ENCODE peak calls at places on chromosomes 4 and X, in eight cellular contexts. One of them, this sample, is unnamed.

GRCh38 chr4:42282081-42282901 is 115.0 kb upstream of the SHISA3 start:
- DNase-seq in psoas muscle: peak
- DNase-seq in retina: peak
- DNase-seq in NCI-H1930: peak
- DNase-seq in stimulated activated naive CD4-positive, alpha-beta T cell treated with Interleukin-2 at 50 U/mL for 16 hours: no peak
- DNase-seq in CD8-positive, alpha-beta T cell: peak
- DNase-seq in G401: peak
- DNase-seq in head of caudate nucleus: peak
- DNase-seq in this sample: peak

GRCh38 chr4:53730431-53730830 is 139.1 kb upstream of the LNX1 start:
- DNase-seq in head of caudate nucleus: no peak
- DNase-seq in CD8-positive, alpha-beta T cell: no peak
- DNase-seq in G401: no peak
- DNase-seq in psoas muscle: no peak
- DNase-seq in retina: no peak
- DNase-seq in NCI-H1930: no peak
- DNase-seq in stimulated activated naive CD4-positive, alpha-beta T cell treated with Interleukin-2 at 50 U/mL for 16 hours: no peak
- DNase-seq in this sample: no peak

GRCh38 chrX:40173662-40174593 is 76.2 kb upstream of the BCOR start:
- DNase-seq in psoas muscle: peak
- DNase-seq in head of caudate nucleus: peak
- DNase-seq in NCI-H1930: no peak
- DNase-seq in stimulated activated naive CD4-positive, alpha-beta T cell treated with Interleukin-2 at 50 U/mL for 16 hours: peak
- DNase-seq in G401: no peak
- DNase-seq in CD8-positive, alpha-beta T cell: peak
- DNase-seq in retina: peak
- DNase-seq in this sample: no peak

GRCh38 chrX:154368630-154369452 is 5.6 kb downstream of the FLNA start:
- DNase-seq in retina: no peak
- DNase-seq in head of caudate nucleus: no peak
- DNase-seq in stimulated activated naive CD4-positive, alpha-beta T cell treated with Interleukin-2 at 50 U/mL for 16 hours: peak
- DNase-seq in psoas muscle: peak
- DNase-seq in NCI-H1930: no peak
- DNase-seq in G401: no peak
- DNase-seq in CD8-positive, alpha-beta T cell: peak
- DNase-seq in this sample: no peak

GRCh38 chrX:39133971-39134370 is 332.7 kb downstream of the MID1IP1 start:
- DNase-seq in NCI-H1930: no peak
- DNase-seq in G401: no peak
- DNase-seq in psoas muscle: no peak
- DNase-seq in CD8-positive, alpha-beta T cell: no peak
- DNase-seq in head of caudate nucleus: no peak
- DNase-seq in retina: no peak
- DNase-seq in stimulated activated naive CD4-positive, alpha-beta T cell treated with Interleukin-2 at 50 U/mL for 16 hours: no peak
- DNase-seq in this sample: no peak

GRCh38 chr4:17854076-17854475 is 43.3 kb downstream of the NCAPG start:
- DNase-seq in CD8-positive, alpha-beta T cell: no peak
- DNase-seq in head of caudate nucleus: no peak
- DNase-seq in psoas muscle: no peak
- DNase-seq in stimulated activated naive CD4-positive, alpha-beta T cell treated with Interleukin-2 at 50 U/mL for 16 hours: no peak
- DNase-seq in G401: no peak
- DNase-seq in retina: no peak
- DNase-seq in NCI-H1930: no peak
- DNase-seq in this sample: no peak

GRCh38 chr4:87839309-87839946 is 6.7 kb downstream of the MEPE start:
- DNase-seq in head of caudate nucleus: peak
- DNase-seq in stimulated activated naive CD4-positive, alpha-beta T cell treated with Interleukin-2 at 50 U/mL for 16 hours: no peak
- DNase-seq in retina: peak
- DNase-seq in psoas muscle: no peak
- DNase-seq in NCI-H1930: no peak
- DNase-seq in CD8-positive, alpha-beta T cell: no peak
- DNase-seq in G401: peak
- DNase-seq in this sample: peak

GRCh38 chr4:42673084-42673429 is 16.2 kb upstream of the ATP8A1 start:
- DNase-seq in NCI-H1930: no peak
- DNase-seq in G401: peak
- DNase-seq in head of caudate nucleus: no peak
- DNase-seq in CD8-positive, alpha-beta T cell: peak
- DNase-seq in stimulated activated naive CD4-positive, alpha-beta T cell treated with Interleukin-2 at 50 U/mL for 16 hours: no peak
- DNase-seq in retina: no peak
- DNase-seq in psoas muscle: no peak
- DNase-seq in this sample: no peak

GRCh38 chr4:147596377-147596776 is 20.8 kb upstream of the TMEM184C start:
- DNase-seq in G401: no peak
- DNase-seq in stimulated activated naive CD4-positive, alpha-beta T cell treated with Interleukin-2 at 50 U/mL for 16 hours: no peak
- DNase-seq in head of caudate nucleus: no peak
- DNase-seq in psoas muscle: no peak
- DNase-seq in NCI-H1930: no peak
- DNase-seq in CD8-positive, alpha-beta T cell: no peak
- DNase-seq in retina: no peak
- DNase-seq in this sample: no peak

GRCh38 chr4:81040175-81040659 is 9.7 kb downstream of the BMP3 start:
- DNase-seq in stimulated activated naive CD4-positive, alpha-beta T cell treated with Interleukin-2 at 50 U/mL for 16 hours: no peak
- DNase-seq in CD8-positive, alpha-beta T cell: no peak
- DNase-seq in psoas muscle: no peak
- DNase-seq in G401: peak
- DNase-seq in retina: peak
- DNase-seq in head of caudate nucleus: no peak
- DNase-seq in NCI-H1930: no peak
- DNase-seq in this sample: peak

GRCh38 chrX:41452972-41453371 is 5.8 kb downstream of the NYX start:
- DNase-seq in head of caudate nucleus: no peak
- DNase-seq in CD8-positive, alpha-beta T cell: no peak
- DNase-seq in stimulated activated naive CD4-positive, alpha-beta T cell treated with Interleukin-2 at 50 U/mL for 16 hours: no peak
- DNase-seq in psoas muscle: no peak
- DNase-seq in G401: no peak
- DNase-seq in NCI-H1930: no peak
- DNase-seq in retina: no peak
- DNase-seq in this sample: no peak

GRCh38 chrX:11609109-11609508 is 56.6 kb downstream of the ARHGAP6 start:
- DNase-seq in G401: no peak
- DNase-seq in psoas muscle: no peak
- DNase-seq in CD8-positive, alpha-beta T cell: no peak
- DNase-seq in stimulated activated naive CD4-positive, alpha-beta T cell treated with Interleukin-2 at 50 U/mL for 16 hours: no peak
- DNase-seq in NCI-H1930: no peak
- DNase-seq in retina: no peak
- DNase-seq in head of caudate nucleus: no peak
- DNase-seq in this sample: no peak

GRCh38 chr4:158513246-158513645 is 8.4 kb upstream of the RXFP1 start:
- DNase-seq in G401: no peak
- DNase-seq in CD8-positive, alpha-beta T cell: no peak
- DNase-seq in retina: no peak
- DNase-seq in head of caudate nucleus: no peak
- DNase-seq in psoas muscle: no peak
- DNase-seq in stimulated activated naive CD4-positive, alpha-beta T cell treated with Interleukin-2 at 50 U/mL for 16 hours: no peak
- DNase-seq in NCI-H1930: peak
- DNase-seq in this sample: no peak

GRCh38 chr4:138650917-138651564 is 364.5 kb upstream of the NOCT start:
- DNase-seq in retina: no peak
- DNase-seq in G401: no peak
- DNase-seq in psoas muscle: no peak
- DNase-seq in NCI-H1930: no peak
- DNase-seq in stimulated activated naive CD4-positive, alpha-beta T cell treated with Interleukin-2 at 50 U/mL for 16 hours: no peak
- DNase-seq in CD8-positive, alpha-beta T cell: no peak
- DNase-seq in head of caudate nucleus: no peak
- DNase-seq in this sample: no peak

GRCh38 chrX:74419861-74420193 is 1.5 kb upstream of the SLC16A2 start:
- DNase-seq in CD8-positive, alpha-beta T cell: no peak
- DNase-seq in psoas muscle: no peak
- DNase-seq in head of caudate nucleus: peak
- DNase-seq in G401: peak
- DNase-seq in NCI-H1930: no peak
- DNase-seq in stimulated activated naive CD4-positive, alpha-beta T cell treated with Interleukin-2 at 50 U/mL for 16 hours: no peak
- DNase-seq in retina: peak
- DNase-seq in this sample: no peak

GRCh38 chr4:127505203-127505602 is 127.6 kb upstream of the INTU start:
- DNase-seq in stimulated activated naive CD4-positive, alpha-beta T cell treated with Interleukin-2 at 50 U/mL for 16 hours: no peak
- DNase-seq in CD8-positive, alpha-beta T cell: no peak
- DNase-seq in NCI-H1930: no peak
- DNase-seq in retina: no peak
- DNase-seq in psoas muscle: no peak
- DNase-seq in G401: no peak
- DNase-seq in head of caudate nucleus: no peak
- DNase-seq in this sample: no peak

GRCh38 chr4:4852591-4853362 is 6.7 kb upstream of the MSX1 start:
- DNase-seq in head of caudate nucleus: peak
- DNase-seq in G401: no peak
- DNase-seq in CD8-positive, alpha-beta T cell: peak
- DNase-seq in psoas muscle: peak
- DNase-seq in retina: peak
- DNase-seq in stimulated activated naive CD4-positive, alpha-beta T cell treated with Interleukin-2 at 50 U/mL for 16 hours: peak
- DNase-seq in NCI-H1930: no peak
- DNase-seq in this sample: no peak

GRCh38 chr4:57249083-57249482 is 138.9 kb upstream of the IGFBP7 start:
- DNase-seq in head of caudate nucleus: peak
- DNase-seq in stimulated activated naive CD4-positive, alpha-beta T cell treated with Interleukin-2 at 50 U/mL for 16 hours: no peak
- DNase-seq in psoas muscle: no peak
- DNase-seq in G401: no peak
- DNase-seq in NCI-H1930: no peak
- DNase-seq in retina: no peak
- DNase-seq in CD8-positive, alpha-beta T cell: no peak
- DNase-seq in this sample: no peak

GRCh38 chr4:126772662-126773061 is 860.1 kb upstream of the INTU start:
- DNase-seq in head of caudate nucleus: no peak
- DNase-seq in retina: no peak
- DNase-seq in psoas muscle: no peak
- DNase-seq in NCI-H1930: no peak
- DNase-seq in G401: no peak
- DNase-seq in CD8-positive, alpha-beta T cell: no peak
- DNase-seq in stimulated activated naive CD4-positive, alpha-beta T cell treated with Interleukin-2 at 50 U/mL for 16 hours: no peak
- DNase-seq in this sample: no peak

GRCh38 chr4:96260071-96260682 is 420.3 kb downstream of the PDHA2 start:
- DNase-seq in retina: no peak
- DNase-seq in head of caudate nucleus: no peak
- DNase-seq in stimulated activated naive CD4-positive, alpha-beta T cell treated with Interleukin-2 at 50 U/mL for 16 hours: no peak
- DNase-seq in G401: no peak
- DNase-seq in CD8-positive, alpha-beta T cell: no peak
- DNase-seq in NCI-H1930: no peak
- DNase-seq in psoas muscle: no peak
- DNase-seq in this sample: no peak

GRCh38 chr4:87117051-87117729 is 103.2 kb downstream of the KLHL8 start:
- DNase-seq in psoas muscle: no peak
- DNase-seq in G401: no peak
- DNase-seq in CD8-positive, alpha-beta T cell: no peak
- DNase-seq in retina: peak
- DNase-seq in head of caudate nucleus: no peak
- DNase-seq in NCI-H1930: no peak
- DNase-seq in stimulated activated naive CD4-positive, alpha-beta T cell treated with Interleukin-2 at 50 U/mL for 16 hours: no peak
- DNase-seq in this sample: no peak

This sample was measured in midbrain.